ENCODE peak calls at places on chromosomes 13 and 19, in five cellular contexts. One of them, this sample, is unnamed.

GRCh38 chr13:35470671-35471465 is 5.6 kb downstream of the MAB21L1 start:
- DNase-seq in fibroblast of lung: peak
- DNase-seq in A549: no peak
- DNase-seq in K562: no peak
- DNase-seq in GM23338: peak
- DNase-seq in this sample: peak

GRCh38 chr13:39408512-39408911 is 194.5 kb downstream of the LHFPL6 start:
- DNase-seq in fibroblast of lung: no peak
- DNase-seq in K562: no peak
- DNase-seq in A549: no peak
- DNase-seq in GM23338: no peak
- DNase-seq in this sample: no peak

GRCh38 chr19:6074709-6075403 is 35.4 kb downstream of the RFX2 start:
- DNase-seq in GM23338: no peak
- DNase-seq in fibroblast of lung: no peak
- DNase-seq in A549: no peak
- DNase-seq in K562: no peak
- DNase-seq in this sample: no peak

GRCh38 chr19:50148528-50148927 is 14.6 kb downstream of the IZUMO2 start:
- DNase-seq in A549: no peak
- DNase-seq in fibroblast of lung: no peak
- DNase-seq in K562: no peak
- DNase-seq in GM23338: no peak
- DNase-seq in this sample: no peak

GRCh38 chr19:47068246-47068645 is 19.8 kb upstream of the TMEM160 start:
- DNase-seq in GM23338: no peak
- DNase-seq in fibroblast of lung: no peak
- DNase-seq in A549: no peak
- DNase-seq in K562: no peak
- DNase-seq in this sample: no peak

GRCh38 chr19:8525401-8525684 is 11.4 kb upstream of the ZNF414 start:
- DNase-seq in fibroblast of lung: no peak
- DNase-seq in A549: no peak
- DNase-seq in GM23338: no peak
- DNase-seq in K562: no peak
- DNase-seq in this sample: no peak

GRCh38 chr13:77729502-77730221 is 32.2 kb downstream of the SLAIN1 start:
- DNase-seq in fibroblast of lung: no peak
- DNase-seq in GM23338: no peak
- DNase-seq in A549: no peak
- DNase-seq in K562: no peak
- DNase-seq in this sample: no peak

GRCh38 chr19:46192990-46193650 is 36.4 kb upstream of the IGFL1 start:
- DNase-seq in A549: peak
- DNase-seq in fibroblast of lung: peak
- DNase-seq in K562: peak
- DNase-seq in GM23338: no peak
- DNase-seq in this sample: no peak

GRCh38 chr19:48543121-48543710 is 8.8 kb upstream of the SULT2B1 start:
- DNase-seq in GM23338: peak
- DNase-seq in A549: peak
- DNase-seq in K562: no peak
- DNase-seq in fibroblast of lung: peak
- DNase-seq in this sample: no peak

GRCh38 chr13:41973247-41973741 is 12.4 kb upstream of the VWA8 start:
- DNase-seq in GM23338: peak
- DNase-seq in A549: no peak
- DNase-seq in K562: no peak
- DNase-seq in fibroblast of lung: no peak
- DNase-seq in this sample: peak

GRCh38 chr19:50703915-50704548 is 15.6 kb downstream of the SHANK1 start:
- DNase-seq in A549: peak
- DNase-seq in GM23338: peak
- DNase-seq in K562: peak
- DNase-seq in fibroblast of lung: no peak
- DNase-seq in this sample: peak

GRCh38 chr13:59776924-59777690 is 386.6 kb downstream of the DIAPH3 start:
- DNase-seq in K562: no peak
- DNase-seq in GM23338: no peak
- DNase-seq in A549: no peak
- DNase-seq in fibroblast of lung: peak
- DNase-seq in this sample: no peak

GRCh38 chr19:16118489-16119033 is 6.9 kb downstream of the RAB8A start:
- DNase-seq in K562: no peak
- DNase-seq in GM23338: no peak
- DNase-seq in A549: no peak
- DNase-seq in fibroblast of lung: no peak
- DNase-seq in this sample: no peak

GRCh38 chr13:75407998-75408397 is 74.0 kb downstream of the TBC1D4 start:
- DNase-seq in A549: no peak
- DNase-seq in GM23338: no peak
- DNase-seq in fibroblast of lung: no peak
- DNase-seq in K562: no peak
- DNase-seq in this sample: no peak

GRCh38 chr19:23521471-23521870 is 126.2 kb upstream of the ZNF91 start:
- DNase-seq in GM23338: no peak
- DNase-seq in K562: no peak
- DNase-seq in fibroblast of lung: no peak
- DNase-seq in A549: no peak
- DNase-seq in this sample: no peak

GRCh38 chr19:15109768-15110417 is 2.7 kb downstream of the SYDE1 start:
- DNase-seq in K562: no peak
- DNase-seq in GM23338: no peak
- DNase-seq in A549: no peak
- DNase-seq in fibroblast of lung: no peak
- DNase-seq in this sample: no peak

GRCh38 chr19:5349041-5349440 is 8.4 kb upstream of the PTPRS start:
- DNase-seq in GM23338: peak
- DNase-seq in A549: peak
- DNase-seq in K562: no peak
- DNase-seq in fibroblast of lung: no peak
- DNase-seq in this sample: peak

DNA sequence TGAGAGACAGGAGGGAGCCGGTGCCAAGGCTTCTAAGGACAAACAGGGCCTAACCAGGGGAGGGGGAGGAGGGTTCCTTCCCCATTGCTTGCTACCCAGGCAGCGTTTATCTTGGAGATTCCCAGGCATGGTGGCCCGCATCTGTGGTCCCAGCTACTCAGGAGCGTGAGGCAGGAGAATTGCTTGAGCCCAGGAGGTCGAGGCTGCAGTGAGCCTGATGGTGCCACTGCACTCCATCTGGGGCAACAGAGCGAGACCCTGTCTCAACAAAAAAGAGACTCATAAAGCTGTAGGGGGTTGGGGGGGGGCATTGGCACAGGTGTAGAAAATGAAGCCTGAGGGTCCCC is 11.4 kb downstream of the TIMM13 start:
- DNase-seq in fibroblast of lung: no peak
- DNase-seq in K562: no peak
- DNase-seq in A549: no peak
- DNase-seq in GM23338: no peak
- DNase-seq in this sample: no peak
- TF ChIP-seq CTCF in fibroblast of lung: no peak
- TF ChIP-seq CTCF in K562: no peak
- TF ChIP-seq CTCF in A549: no peak
- TF ChIP-seq CTCF in GM23338: no peak
- TF ChIP-seq CTCF in this sample: no peak

DNA sequence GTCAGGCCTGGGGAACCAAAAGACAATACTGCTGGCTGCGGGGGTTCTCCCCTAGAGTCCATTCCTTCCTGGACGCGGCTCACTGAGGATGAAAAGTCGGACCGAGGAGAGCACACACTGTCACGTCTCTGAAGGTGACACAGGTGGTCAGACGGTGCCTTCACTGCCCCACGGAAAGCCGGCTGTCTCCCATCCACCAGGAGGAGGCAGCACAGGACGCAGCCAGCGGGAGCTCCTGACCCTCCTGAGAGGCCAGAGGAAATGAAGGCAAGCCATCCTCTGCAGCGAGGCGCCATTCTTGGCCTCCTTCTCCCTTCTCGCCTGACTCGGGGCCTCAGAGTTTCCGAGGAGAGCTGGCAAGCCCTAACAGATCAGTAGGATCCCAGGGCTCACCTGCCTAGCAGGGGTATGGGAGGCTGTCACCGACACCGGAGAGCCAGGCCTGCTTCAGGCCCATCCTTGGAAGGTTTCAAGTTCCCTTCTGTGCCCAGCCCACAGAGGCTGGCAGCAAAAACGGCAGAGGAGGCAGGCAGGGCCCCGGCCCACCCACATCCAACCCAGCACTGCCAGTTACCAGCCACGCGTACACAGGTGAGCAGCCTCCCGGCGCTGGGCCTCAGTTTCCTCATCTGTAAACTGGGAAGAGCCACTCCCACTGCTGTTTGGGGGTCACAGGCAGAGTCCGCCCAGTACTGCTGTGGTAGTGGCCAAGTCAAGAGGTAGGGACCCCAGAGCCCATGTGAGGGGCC is 4.5 kb downstream of the REXO1 start:
- DNase-seq in GM23338: peak
- DNase-seq in K562: no peak
- DNase-seq in A549: no peak
- DNase-seq in fibroblast of lung: no peak
- DNase-seq in this sample: peak
- H3K4me2 ChIP-seq in GM23338: no peak
- H3K4me2 ChIP-seq in K562: no peak
- H3K4me2 ChIP-seq in A549: no peak
- H3K4me2 ChIP-seq in fibroblast of lung: no peak
- H3K4me2 ChIP-seq in this sample: no peak

GRCh38 chr19:7120499-7120898 is 51.0 kb downstream of the ZNF557 start:
- DNase-seq in K562: no peak
- DNase-seq in fibroblast of lung: no peak
- DNase-seq in A549: no peak
- DNase-seq in GM23338: no peak
- DNase-seq in this sample: no peak

GRCh38 chr19:7113233-7113632 is 43.7 kb downstream of the ZNF557 start:
- DNase-seq in K562: no peak
- DNase-seq in fibroblast of lung: no peak
- DNase-seq in A549: no peak
- DNase-seq in GM23338: peak
- DNase-seq in this sample: no peak

GRCh38 chr19:7119582-7119981 is 50.1 kb downstream of the ZNF557 start:
- DNase-seq in fibroblast of lung: no peak
- DNase-seq in K562: no peak
- DNase-seq in GM23338: no peak
- DNase-seq in A549: no peak
- DNase-seq in this sample: no peak

GRCh38 chr19:7115721-7116120 is 46.2 kb downstream of the ZNF557 start:
- DNase-seq in fibroblast of lung: no peak
- DNase-seq in A549: no peak
- DNase-seq in GM23338: no peak
- DNase-seq in K562: no peak
- DNase-seq in this sample: no peak

DNA sequence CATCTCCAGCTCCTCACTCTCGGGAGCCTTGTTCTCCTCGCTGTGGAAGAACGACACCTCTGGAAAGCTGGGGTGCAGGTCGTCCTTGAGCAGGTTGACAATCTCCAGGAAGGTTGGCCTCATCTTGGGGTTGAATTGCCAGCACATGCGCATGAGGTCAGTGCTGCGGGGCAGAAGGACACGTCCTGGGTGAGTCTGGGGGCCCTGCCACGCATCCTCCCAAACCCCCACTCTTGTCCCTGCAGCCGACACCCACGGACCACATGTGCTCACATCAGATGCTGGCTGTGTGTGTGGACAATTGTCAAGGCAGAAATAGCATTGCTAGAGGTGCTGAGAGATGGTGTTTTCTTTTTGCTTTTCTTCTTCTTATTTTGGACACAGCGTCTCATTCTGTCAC is 47.7 kb downstream of the ZNF557 start:
- DNase-seq in fibroblast of lung: no peak
- DNase-seq in K562: no peak
- DNase-seq in GM23338: no peak
- DNase-seq in A549: no peak
- DNase-seq in this sample: no peak
- H3K4me3 ChIP-seq in fibroblast of lung: no peak
- H3K4me3 ChIP-seq in K562: no peak
- H3K4me3 ChIP-seq in GM23338: no peak
- H3K4me3 ChIP-seq in A549: no peak
- H3K4me3 ChIP-seq in this sample: no peak

DNA sequence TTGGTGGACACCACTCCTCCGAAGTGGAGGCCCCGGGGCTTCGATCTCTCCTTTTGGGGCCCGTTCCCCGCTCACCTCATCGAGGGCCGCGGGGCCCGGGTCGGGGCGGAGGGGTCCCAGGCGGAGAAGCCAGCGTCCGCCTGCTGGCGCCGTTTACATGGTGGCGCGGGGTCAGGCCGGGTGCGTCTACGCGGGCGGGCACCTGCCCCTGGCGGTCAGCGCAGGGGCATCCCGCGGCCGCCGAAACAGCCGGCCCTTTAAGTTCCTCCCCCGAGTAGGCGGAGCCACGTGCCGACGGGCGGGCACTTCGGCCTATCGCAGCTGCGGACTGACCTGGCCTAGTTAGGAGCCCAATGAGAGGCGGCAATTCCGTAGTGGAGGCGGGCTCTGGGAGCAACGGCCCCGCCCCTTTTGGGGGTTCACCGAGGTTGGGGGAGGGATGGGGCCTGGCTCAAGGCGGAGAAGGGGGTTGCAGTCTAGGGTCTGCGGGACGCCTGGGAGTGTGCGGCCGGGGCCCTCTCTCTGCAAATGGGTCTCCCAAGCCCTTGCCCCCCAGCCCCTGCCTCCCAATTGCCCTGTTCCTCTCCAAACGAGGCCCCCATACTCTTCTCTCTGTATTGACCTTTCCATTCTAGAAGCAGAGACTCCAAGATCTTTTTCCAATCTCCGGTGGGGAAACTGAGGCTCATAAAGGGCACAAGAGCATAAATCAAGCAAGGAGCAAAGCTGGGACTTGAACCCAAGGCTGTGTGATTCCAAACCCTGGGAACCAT is at the start of gene ABHD8:
- DNase-seq in GM23338: peak
- DNase-seq in A549: peak
- DNase-seq in K562: peak
- DNase-seq in fibroblast of lung: peak
- DNase-seq in this sample: peak
- TF ChIP-seq CTCF in GM23338: peak
- TF ChIP-seq CTCF in A549: peak
- TF ChIP-seq CTCF in K562: peak
- TF ChIP-seq CTCF in fibroblast of lung: peak
- TF ChIP-seq CTCF in this sample: peak

DNA sequence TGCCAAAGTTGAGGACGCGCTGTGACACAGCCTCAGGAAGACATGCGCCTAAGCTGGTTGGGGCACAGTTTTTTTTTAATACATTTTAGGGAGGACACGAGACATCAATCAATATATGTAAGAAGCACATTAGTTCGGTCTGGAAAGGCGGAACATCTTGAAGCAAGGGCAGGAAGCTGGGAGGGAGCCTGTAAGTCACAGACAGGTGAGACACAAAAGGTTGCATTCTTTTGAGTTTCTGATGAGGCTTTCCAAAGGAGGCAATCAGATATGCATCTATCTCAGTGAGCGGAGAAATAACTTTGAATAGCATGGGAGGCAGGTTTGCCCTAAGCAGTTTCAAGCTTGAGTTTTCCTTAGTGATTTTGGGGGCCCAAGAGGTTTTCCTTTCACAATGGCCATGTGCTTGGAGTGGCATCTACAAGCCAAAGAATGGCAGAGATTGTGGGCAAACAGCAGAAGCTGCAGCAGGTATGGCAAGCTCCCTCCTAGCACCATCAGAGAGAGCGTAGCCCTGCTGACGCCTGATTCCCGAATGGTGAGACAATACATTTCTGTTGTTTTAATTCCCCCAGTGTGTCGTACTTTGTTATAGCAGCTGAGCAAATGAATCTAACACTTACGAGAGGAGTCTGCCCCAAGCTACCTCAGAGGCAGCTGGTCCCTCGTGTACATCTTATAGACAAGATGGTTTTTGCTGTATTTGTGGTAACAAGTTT is 99.5 kb upstream of the TMTC4 start:
- DNase-seq in GM23338: peak
- DNase-seq in K562: no peak
- DNase-seq in A549: no peak
- DNase-seq in fibroblast of lung: no peak
- DNase-seq in this sample: no peak
- H3K4me2 ChIP-seq in GM23338: peak
- H3K4me2 ChIP-seq in K562: no peak
- H3K4me2 ChIP-seq in A549: no peak
- H3K4me2 ChIP-seq in fibroblast of lung: no peak
- H3K4me2 ChIP-seq in this sample: no peak